ENCODE peak calls at places on chromosomes 13 and 19, in six cellular contexts. G is psoas muscle, T is AG10803, Z is body of pancreas, U is fibroblast of mammary gland, N is kidney epithelial cell. D is an unnamed sample.

GRCh38 chr19:47437500-47437899 is 18.2 kb upstream of the MEIS3 start:
- DNase-seq in G (no peak), T (no peak), Z (no peak), N (no peak), U (no peak), D (no peak)

GRCh38 chr19:44732235-44733014 is 16.1 kb upstream of the BCL3 start:
- DNase-seq in U (no peak), Z (no peak), G (no peak), N (no peak), T (no peak), D (no peak)

GRCh38 chr13:67650471-67650870 is 420.3 kb upstream of the PCDH9 start:
- DNase-seq in N (no peak), Z (no peak), T (no peak), G (no peak), U (no peak), D (no peak)

GRCh38 chr13:66117573-66117972 is 1112.6 kb downstream of the PCDH9 start:
- DNase-seq in N (no peak), T (no peak), U (no peak), Z (no peak), G (no peak), D (no peak)

GRCh38 chr13:40692946-40693345 is 26.5 kb upstream of the FOXO1 start:
- DNase-seq in U (no peak), N (no peak), G (no peak), Z (no peak), T (no peak), D (no peak)

GRCh38 chr13:111046590-111047141 is 68.4 kb upstream of the ARHGEF7 start:
- DNase-seq in G (peak; percentile 64), Z (no peak), U (peak; percentile 60), T (peak; percentile 45), N (no peak), D (no peak)

GRCh38 chr19:39923862-39924261 is 10.6 kb downstream of the FCGBP start:
- DNase-seq in Z (no peak), N (no peak), T (no peak), U (no peak), G (no peak), D (no peak)

GRCh38 chr19:42965204-42965603 is 28.2 kb upstream of the PSG7 start:
- DNase-seq in Z (no peak), G (no peak), N (no peak), T (peak; percentile 69), U (peak; percentile 50), D (no peak)

GRCh38 chr19:18468517-18468916 is 30.6 kb upstream of the ISYNA1 start:
- DNase-seq in G (peak; percentile 83), N (no peak), Z (peak; percentile 40), T (no peak), U (no peak), D (no peak)

GRCh38 chr19:49361438-49362047 is 673 bp downstream of the TEAD2 start:
- DNase-seq in U (peak; percentile 69), N (no peak), Z (peak; percentile 82), T (peak; percentile 81), G (peak; percentile 77), D (no peak)

GRCh38 chr19:51501594-51502263 is at the start of gene SIGLEC12:
- DNase-seq in U (no peak), G (peak; percentile 21), Z (no peak), N (no peak), T (no peak), D (no peak)

GRCh38 chr13:41054212-41054877 is 7.0 kb upstream of the WBP4 start:
- DNase-seq in U (peak; percentile 77), G (no peak), Z (no peak), T (peak; percentile 72), N (no peak), D (no peak)

GRCh38 chr19:6580313-6580712 is 10.6 kb downstream of the CD70 start:
- DNase-seq in U (peak; percentile 93), Z (no peak), G (no peak), N (peak; percentile 94), T (peak; percentile 51), D (peak; percentile 92)

GRCh38 chr13:32381539-32381938 is 46.4 kb downstream of the N4BP2L1 start:
- DNase-seq in U (peak; percentile 39), Z (no peak), N (peak; percentile 5), T (peak; percentile 33), G (no peak), D (peak; percentile 3)

GRCh38 chr13:96020155-96020575 is 33.0 kb downstream of the UGGT2 start:
- DNase-seq in N (peak; percentile 26), G (no peak), Z (peak; percentile 69), T (peak; percentile 71), U (peak; percentile 73), D (peak; percentile 45)

GRCh38 chr13:49560270-49561063 is 24.9 kb downstream of the RCBTB1 start:
- DNase-seq in G (no peak), Z (peak; percentile 73), U (no peak), T (no peak), N (peak; percentile 28), D (peak; percentile 29)

GRCh38 chr19:36108684-36109083 is 2.3 kb upstream of the OVOL3 start:
- DNase-seq in N (no peak), U (no peak), T (no peak), Z (no peak), G (no peak), D (no peak)

GRCh38 chr13:36345438-36346221 is 564 bp downstream of the SPART start:
- DNase-seq in Z (peak; percentile 65), G (peak; percentile 65), U (peak; percentile 93), T (peak; percentile 91), N (peak; percentile 38), D (no peak)
- H3K4me3 ChIP-seq in Z (peak overlapping the region; percentile 77), G (peak overlapping the region; percentile 80), U (peak overlapping the region; percentile 74), T (peak overlapping the region; percentile 89), N (peak overlapping the region; percentile 80), D (peak overlapping the region; percentile 86)

GRCh38 chr19:33621811-33622504 is at the start of gene CHST8:
- DNase-seq in U (peak; percentile 6), Z (peak; percentile 41), N (no peak), G (peak; percentile 43), T (peak; percentile 20), D (no peak)
- H3K4me3 ChIP-seq in U (no peak within 1 kb of the TSS), Z (no peak within 1 kb of the TSS), N (no peak within 1 kb of the TSS), G (peak within 1 kb of the TSS; percentile 65), T (peak within 1 kb of the TSS; percentile 7), D (no peak within 1 kb of the TSS)

DNA sequence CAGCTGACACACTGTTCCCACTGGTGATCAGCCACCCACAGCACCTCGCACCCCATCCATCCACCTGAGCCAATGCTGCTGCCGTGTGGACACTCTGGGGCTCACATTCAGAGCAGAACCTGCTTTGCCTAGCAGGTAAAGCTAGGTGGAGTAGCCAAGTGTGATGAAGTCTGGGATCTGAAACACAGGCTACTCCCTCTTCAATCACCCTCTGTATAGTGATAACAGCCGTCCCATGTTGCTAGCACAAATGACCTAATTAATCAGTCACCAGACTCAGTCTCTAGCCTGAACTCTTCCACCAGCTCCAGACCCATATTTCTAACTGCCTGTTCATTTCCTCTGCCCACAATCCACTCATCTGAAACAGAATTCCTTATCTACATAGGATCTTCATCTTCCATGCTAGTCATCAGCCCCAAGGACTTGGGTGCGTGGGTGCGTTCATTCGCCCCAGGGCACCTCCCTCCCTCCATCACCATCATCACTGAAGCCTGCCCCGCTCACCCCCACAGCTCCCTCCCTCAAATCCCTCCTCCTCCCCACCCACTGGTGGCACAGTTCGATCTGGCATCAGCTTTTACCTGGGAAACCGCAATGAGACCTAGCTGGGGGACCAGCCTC is 19.8 kb downstream of the STK24 start:
- DNase-seq in G (no peak), T (no peak), N (peak; percentile 42), U (no peak), Z (no peak), D (no peak)
- H3K4me3 ChIP-seq in G (no peak overlapping the region), T (no peak overlapping the region), N (no peak overlapping the region), U (no peak overlapping the region), Z (no peak overlapping the region), D (no peak overlapping the region)

GRCh38 chr13:112790735-112791641 is 101.2 kb downstream of the ATP11A start:
- DNase-seq in T (no peak), N (no peak), Z (no peak), G (no peak), U (no peak), D (no peak)
- H3K4me3 ChIP-seq in T (no peak overlapping the region), N (no peak overlapping the region), Z (no peak overlapping the region), G (no peak overlapping the region), U (no peak overlapping the region), D (no peak overlapping the region)

GRCh38 chr19:7916908-7917291 is 2.3 kb downstream of the TGFBR3L start:
- DNase-seq in T (no peak), U (no peak), G (no peak), N (no peak), Z (no peak), D (no peak)

GRCh38 chr19:7918615-7919421 is 1.3 kb upstream of the SNAPC2 start:
- DNase-seq in N (no peak), Z (no peak), U (no peak), T (no peak), G (no peak), D (no peak)

GRCh38 chr19:7916137-7916907 is 1.7 kb downstream of the TGFBR3L start:
- DNase-seq in N (no peak), G (no peak), T (no peak), Z (no peak), U (no peak), D (no peak)

GRCh38 chr19:7915250-7916136 is 863 bp downstream of the TGFBR3L start:
- DNase-seq in N (no peak), U (no peak), Z (no peak), T (no peak), G (no peak), D (no peak)

GRCh38 chr19:7917292-7918061 is 2.7 kb upstream of the SNAPC2 start:
- DNase-seq in T (peak; percentile 59), U (peak; percentile 46), G (no peak), N (no peak), Z (peak; percentile 48), D (no peak)
- H3K4me3 ChIP-seq in T (peak overlapping the region; percentile 43), U (peak overlapping the region; percentile 10), G (peak overlapping the region; percentile 82), N (peak overlapping the region; percentile 10), Z (no peak overlapping the region), D (peak overlapping the region; percentile 39)

DNA sequence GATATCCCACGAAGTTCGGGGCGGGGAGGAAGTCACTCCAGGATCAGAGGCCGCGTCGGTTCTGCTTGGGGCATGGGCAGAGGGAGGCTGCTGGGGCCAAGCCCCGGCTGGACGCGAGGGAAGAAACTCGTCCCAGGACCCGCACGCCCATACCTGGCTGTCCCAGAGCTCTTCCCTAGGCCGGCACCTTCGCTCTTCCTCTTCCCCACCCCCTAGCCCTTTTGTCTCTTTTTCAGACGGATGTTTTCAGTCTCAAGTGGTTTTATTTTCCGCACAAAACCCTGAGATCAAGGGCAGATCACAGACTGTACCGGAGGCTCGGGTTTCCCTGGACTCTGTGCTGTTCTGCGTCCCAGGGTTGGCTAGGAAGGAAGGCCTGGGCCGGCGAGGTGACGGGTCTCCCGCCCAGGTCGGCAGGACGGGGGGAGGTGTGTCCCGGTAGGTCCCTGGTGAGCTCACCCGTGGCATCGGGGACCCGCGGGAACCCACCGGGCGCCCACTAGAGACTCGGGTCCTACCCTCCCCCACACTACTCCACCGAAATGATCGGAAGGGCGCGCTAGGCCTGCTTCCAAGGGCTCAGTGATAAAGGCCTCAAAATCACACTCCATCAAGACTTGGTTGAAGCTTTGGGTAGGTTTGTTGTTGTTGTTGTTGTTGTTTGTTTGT is 7.9 kb downstream of the ZIC2 start:
- DNase-seq in N (no peak), Z (no peak), G (no peak), T (no peak), U (no peak), D (no peak)
- H3K4me3 ChIP-seq in N (no peak overlapping the region), Z (no peak overlapping the region), G (no peak overlapping the region), T (no peak overlapping the region), U (no peak overlapping the region), D (no peak overlapping the region)